ENCODE peak calls at places on chromosome 12, in four cellular contexts. D, F, O and J are unnamed samples.

GRCh38 chr12:3935078-3935477 is 61.9 kb upstream of the PARP11 start:
- DNase-seq in D (no peak), F (no peak), O (no peak), J (no peak)

GRCh38 chr12:2336409-2336829 is 283.6 kb downstream of the CACNA1C start:
- DNase-seq in D (no peak), F (no peak), O (peak), J (peak)

GRCh38 chr12:20946732-20947131 is 136.2 kb downstream of the SLCO1B3 start:
- DNase-seq in D (no peak), F (no peak), O (peak), J (no peak)

GRCh38 chr12:62931481-62931880 is 3.5 kb downstream of the PPM1H start:
- DNase-seq in D (no peak), F (no peak), O (no peak), J (no peak)

GRCh38 chr12:46983959-46984833 is 95.2 kb upstream of the PCED1B start:
- DNase-seq in D (no peak), F (peak), O (peak), J (peak)

GRCh38 chr12:82857911-82858533 is 171.3 kb downstream of the TMTC2 start:
- DNase-seq in D (no peak), F (no peak), O (no peak), J (no peak)

GRCh38 chr12:124550123-124551089 is 17.0 kb downstream of the NCOR2 start:
- DNase-seq in D (no peak), F (no peak), O (no peak), J (no peak)

GRCh38 chr12:126389215-126389841 is 1324.1 kb downstream of the AACS start:
- DNase-seq in D (no peak), F (no peak), O (peak), J (no peak)

GRCh38 chr12:93879476-93880376 is 202.6 kb downstream of the CRADD start:
- DNase-seq in D (no peak), F (no peak), O (no peak), J (peak)

GRCh38 chr12:99390707-99391106 is 256.8 kb upstream of the GARIN6 start:
- DNase-seq in D (peak), F (peak), O (peak), J (no peak)

GRCh38 chr12:50110762-50111416 is 1.1 kb upstream of the COX14 start:
- DNase-seq in D (no peak), F (no peak), O (no peak), J (peak)

GRCh38 chr12:57461326-57461903 is 1.8 kb downstream of the GLI1 start:
- DNase-seq in D (no peak), F (peak), O (peak), J (peak)

GRCh38 chr12:5230151-5230550 is 186.5 kb downstream of the KCNA5 start:
- DNase-seq in D (no peak), F (no peak), O (no peak), J (peak)

GRCh38 chr12:27555928-27556778 is 32.1 kb downstream of the PPFIBP1 start:
- DNase-seq in D (no peak), F (no peak), O (no peak), J (peak)

GRCh38 chr12:95204141-95204866 is 13.0 kb downstream of the FGD6 start:
- DNase-seq in D (peak), F (no peak), O (peak), J (peak)

GRCh38 chr12:113805673-113806072 is 160.5 kb downstream of the RBM19 start:
- DNase-seq in D (no peak), F (no peak), O (no peak), J (no peak)

GRCh38 chr12:22672951-22673350 is 48.0 kb downstream of the ETNK1 start:
- DNase-seq in D (no peak), F (no peak), O (no peak), J (peak)

GRCh38 chr12:123934829-123935228 is 37.8 kb downstream of the CCDC92 start:
- DNase-seq in D (no peak), F (no peak), O (no peak), J (peak)

DNA sequence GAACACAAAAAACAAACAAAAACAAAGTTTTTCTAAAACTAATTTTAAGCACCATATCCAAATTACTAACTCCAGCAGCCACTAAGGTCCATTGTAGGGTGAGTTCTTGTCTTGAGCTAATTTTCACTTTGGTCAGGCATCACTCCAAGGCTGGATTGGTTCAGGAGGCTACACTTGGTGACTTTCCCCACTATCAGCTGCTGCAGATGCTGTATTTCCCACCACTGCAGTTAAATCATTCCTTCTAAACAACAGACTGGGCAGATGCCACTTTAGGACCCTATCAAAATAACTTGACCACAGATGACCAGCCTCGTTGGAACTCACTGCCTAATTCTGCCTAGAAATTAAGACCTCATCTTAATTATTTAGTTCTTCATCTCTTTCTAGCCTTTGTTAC is 140.5 kb downstream of the SLC16A7 start:
- DNase-seq in D (no peak), F (no peak), O (no peak), J (no peak)
- H3K4me3 ChIP-seq in D (no peak), F (no peak), O (no peak), J (no peak)

GRCh38 chr12:110501378-110501721 is 561 bp downstream of the VPS29 start:
- DNase-seq in D (no peak), F (peak), O (peak), J (peak)

GRCh38 chr12:110498984-110499706 is 2.8 kb downstream of the VPS29 start:
- DNase-seq in D (no peak), F (no peak), O (no peak), J (peak)

GRCh38 chr12:110502449-110502738 is 263 bp downstream of the RAD9B start:
- DNase-seq in D (no peak), F (no peak), O (no peak), J (no peak)

GRCh38 chr12:110503432-110503831 is 1.3 kb downstream of the RAD9B start:
- DNase-seq in D (no peak), F (no peak), O (no peak), J (no peak)

GRCh38 chr12:110501722-110502448 is at the start of the genes RAD9B and VPS29:
- DNase-seq in D (peak), F (peak), O (peak), J (peak)
- H4K91ac ChIP-seq in D (peak), F (no peak), O (peak), J (peak)

GRCh38 chr12:55926738-55927587 is 731 bp downstream of the PYM1 start:
- DNase-seq in D (peak), F (peak), O (peak), J (peak)
- H2BK12ac ChIP-seq in D (peak), F (peak), O (peak), J (peak)

GRCh38 chr12:30726647-30727046 is 28.1 kb downstream of the CAPRIN2 start:
- DNase-seq in D (no peak), F (no peak), O (no peak), J (no peak)

GRCh38 chr12:30729547-30729946 is 25.2 kb downstream of the CAPRIN2 start:
- DNase-seq in D (no peak), F (no peak), O (no peak), J (no peak)

GRCh38 chr12:30730011-30730410 is 24.7 kb downstream of the CAPRIN2 start:
- DNase-seq in D (no peak), F (no peak), O (no peak), J (no peak)

DNA sequence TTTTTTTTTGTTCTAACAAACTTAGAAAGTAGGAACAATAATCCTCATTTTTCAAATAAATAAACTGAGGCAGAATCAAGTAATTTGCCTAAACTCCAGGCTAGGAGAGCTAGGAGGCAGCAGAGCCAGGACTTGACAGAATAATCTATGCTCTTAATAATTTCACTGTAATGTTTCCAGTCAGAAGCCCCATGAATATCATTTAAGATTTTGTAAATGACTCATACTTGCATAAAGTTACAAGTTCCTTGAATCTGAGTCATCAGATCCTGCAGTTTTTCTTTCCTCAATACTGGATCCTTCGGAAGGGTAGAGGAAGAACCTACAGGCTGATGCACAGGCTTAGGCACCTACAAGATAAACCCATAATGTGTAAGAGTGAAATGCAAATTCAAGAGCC is 29.0 kb downstream of the CAPRIN2 start:
- DNase-seq in D (no peak), F (no peak), O (no peak), J (peak)
- H3K4me3 ChIP-seq in D (no peak), F (no peak), O (no peak), J (no peak)

DNA sequence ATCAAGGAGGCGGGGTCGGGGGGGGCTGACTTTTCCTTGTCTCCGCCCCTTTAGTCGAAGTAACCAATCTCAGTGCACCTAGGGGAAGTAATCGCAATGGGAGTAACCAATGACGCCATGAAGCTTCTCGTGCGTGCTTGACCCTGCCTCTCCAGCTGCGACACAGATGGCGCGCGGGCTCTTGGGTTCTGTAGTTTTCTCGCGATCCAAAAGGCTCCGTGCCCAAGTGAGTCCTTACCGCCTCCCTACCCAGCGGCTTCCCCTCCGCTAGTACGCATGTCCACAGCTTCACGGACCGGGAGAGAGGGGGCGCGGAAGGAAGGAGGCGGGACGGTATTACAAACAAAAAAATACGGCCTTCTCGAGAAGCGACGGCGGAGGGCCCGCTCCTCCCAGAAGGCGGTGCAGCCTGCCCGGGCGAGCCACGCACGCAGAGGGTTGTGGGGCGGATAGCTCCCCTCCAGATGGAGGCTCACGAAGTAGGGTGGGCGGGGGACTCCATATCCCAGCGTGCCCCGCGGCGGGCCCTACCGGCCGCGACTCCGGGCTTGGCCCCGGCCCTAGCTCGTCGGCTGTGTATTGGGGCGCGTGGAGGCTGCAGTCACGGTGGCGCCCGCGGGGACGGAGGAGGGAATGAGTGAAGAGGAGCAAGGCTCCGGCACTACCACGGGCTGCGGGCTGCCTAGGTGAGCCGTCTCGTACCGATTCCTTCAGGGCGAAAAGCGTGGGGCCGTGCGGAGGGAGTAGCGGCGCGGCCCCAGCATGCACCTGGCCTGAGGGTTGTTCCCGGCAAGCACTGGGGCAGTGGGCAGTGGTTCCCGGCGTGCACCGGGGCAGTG is at the start of gene TARBP2:
- DNase-seq in D (peak), F (peak), O (peak), J (peak)
- H4K91ac ChIP-seq in D (peak), F (peak), O (peak), J (peak)